ENCODE peak calls at places on chromosome 9, in four cellular contexts. One of them, this sample, is unnamed.
A peak's percentile ranks its signal among the peaks of the same experiment; 100 is the strongest.

GRCh38 chr9:21608200-21608599 is 126.1 kb upstream of the IFNE start:
- DNase-seq in CD8-positive, alpha-beta T cell: no peak
- DNase-seq in naive thymus-derived CD4-positive, alpha-beta T cell: no peak
- DNase-seq in fibroblast of lung: peak; percentile 43
- DNase-seq in this sample: no peak

GRCh38 chr9:18896531-18897179 is 136.4 kb downstream of the SAXO1 start:
- DNase-seq in CD8-positive, alpha-beta T cell: no peak
- DNase-seq in naive thymus-derived CD4-positive, alpha-beta T cell: no peak
- DNase-seq in fibroblast of lung: peak; percentile 31
- DNase-seq in this sample: peak; percentile 30

GRCh38 chr9:93681316-93682154 is 105.2 kb downstream of the PHF2 start:
- DNase-seq in CD8-positive, alpha-beta T cell: no peak
- DNase-seq in naive thymus-derived CD4-positive, alpha-beta T cell: no peak
- DNase-seq in fibroblast of lung: no peak
- DNase-seq in this sample: no peak

GRCh38 chr9:96069821-96070220 is 194.3 kb downstream of the ERCC6L2 start:
- DNase-seq in CD8-positive, alpha-beta T cell: no peak
- DNase-seq in naive thymus-derived CD4-positive, alpha-beta T cell: no peak
- DNase-seq in fibroblast of lung: no peak
- DNase-seq in this sample: no peak

GRCh38 chr9:20302229-20302628 is 320.1 kb downstream of the MLLT3 start:
- DNase-seq in CD8-positive, alpha-beta T cell: no peak
- DNase-seq in naive thymus-derived CD4-positive, alpha-beta T cell: no peak
- DNase-seq in fibroblast of lung: no peak
- DNase-seq in this sample: no peak

GRCh38 chr9:82604947-82605656 is 457.8 kb downstream of the RASEF start:
- DNase-seq in CD8-positive, alpha-beta T cell: no peak
- DNase-seq in naive thymus-derived CD4-positive, alpha-beta T cell: no peak
- DNase-seq in fibroblast of lung: peak; percentile 56
- DNase-seq in this sample: no peak

GRCh38 chr9:116361558-116361957 is 208.0 kb downstream of the PAPPA start:
- DNase-seq in CD8-positive, alpha-beta T cell: no peak
- DNase-seq in naive thymus-derived CD4-positive, alpha-beta T cell: no peak
- DNase-seq in fibroblast of lung: no peak
- DNase-seq in this sample: no peak

GRCh38 chr9:85248514-85249312 is 493.0 kb downstream of the AGTPBP1 start:
- DNase-seq in CD8-positive, alpha-beta T cell: no peak
- DNase-seq in naive thymus-derived CD4-positive, alpha-beta T cell: no peak
- DNase-seq in fibroblast of lung: peak; percentile 81
- DNase-seq in this sample: peak; percentile 55

GRCh38 chr9:4225291-4226119 is 74.4 kb downstream of the GLIS3 start:
- DNase-seq in CD8-positive, alpha-beta T cell: no peak
- DNase-seq in naive thymus-derived CD4-positive, alpha-beta T cell: no peak
- DNase-seq in fibroblast of lung: peak; percentile 99
- DNase-seq in this sample: peak; percentile 84

GRCh38 chr9:29514336-29514735 is 1941.1 kb upstream of the C9orf72 start:
- DNase-seq in CD8-positive, alpha-beta T cell: no peak
- DNase-seq in naive thymus-derived CD4-positive, alpha-beta T cell: no peak
- DNase-seq in fibroblast of lung: no peak
- DNase-seq in this sample: peak; percentile 2

GRCh38 chr9:21294325-21294724 is 10.8 kb downstream of the IFNA5 start:
- DNase-seq in CD8-positive, alpha-beta T cell: no peak
- DNase-seq in naive thymus-derived CD4-positive, alpha-beta T cell: no peak
- DNase-seq in fibroblast of lung: peak; percentile 64
- DNase-seq in this sample: peak; percentile 98

GRCh38 chr9:129235931-129236331 is 57.9 kb upstream of the IER5L start:
- DNase-seq in CD8-positive, alpha-beta T cell: peak; percentile 56
- DNase-seq in naive thymus-derived CD4-positive, alpha-beta T cell: peak; percentile 89
- DNase-seq in fibroblast of lung: no peak
- DNase-seq in this sample: no peak

GRCh38 chr9:89476546-89476945 is 21.4 kb downstream of the SEMA4D start:
- DNase-seq in CD8-positive, alpha-beta T cell: no peak
- DNase-seq in naive thymus-derived CD4-positive, alpha-beta T cell: no peak
- DNase-seq in fibroblast of lung: no peak
- DNase-seq in this sample: no peak

GRCh38 chr9:109961579-109961978 is 181.6 kb downstream of the PALM2AKAP2 start:
- DNase-seq in CD8-positive, alpha-beta T cell: no peak
- DNase-seq in naive thymus-derived CD4-positive, alpha-beta T cell: no peak
- DNase-seq in fibroblast of lung: no peak
- DNase-seq in this sample: no peak

GRCh38 chr9:98158071-98158791 is 34.2 kb downstream of the CORO2A start:
- DNase-seq in CD8-positive, alpha-beta T cell: no peak
- DNase-seq in naive thymus-derived CD4-positive, alpha-beta T cell: no peak
- DNase-seq in fibroblast of lung: no peak
- DNase-seq in this sample: no peak

GRCh38 chr9:126058631-126059030 is 268.0 kb upstream of the MVB12B start:
- DNase-seq in CD8-positive, alpha-beta T cell: no peak
- DNase-seq in naive thymus-derived CD4-positive, alpha-beta T cell: no peak
- DNase-seq in fibroblast of lung: no peak
- DNase-seq in this sample: no peak

GRCh38 chr9:33817327-33818166 is 587 bp downstream of the UBE2R2 start:
- DNase-seq in CD8-positive, alpha-beta T cell: peak; percentile 38
- DNase-seq in naive thymus-derived CD4-positive, alpha-beta T cell: peak; percentile 60
- DNase-seq in fibroblast of lung: peak; percentile 76
- DNase-seq in this sample: peak; percentile 54

GRCh38 chr9:28774433-28775029 is 1201.2 kb upstream of the C9orf72 start:
- DNase-seq in CD8-positive, alpha-beta T cell: no peak
- DNase-seq in naive thymus-derived CD4-positive, alpha-beta T cell: no peak
- DNase-seq in fibroblast of lung: peak; percentile 6
- DNase-seq in this sample: peak; percentile 36

GRCh38 chr9:69655065-69655464 is 17.1 kb downstream of the APBA1 start:
- DNase-seq in CD8-positive, alpha-beta T cell: no peak
- DNase-seq in naive thymus-derived CD4-positive, alpha-beta T cell: no peak
- DNase-seq in fibroblast of lung: no peak
- DNase-seq in this sample: no peak

GRCh38 chr9:97615439-97616072 is 17.6 kb downstream of the TSTD2 start:
- DNase-seq in CD8-positive, alpha-beta T cell: peak; percentile 39
- DNase-seq in naive thymus-derived CD4-positive, alpha-beta T cell: peak; percentile 55
- DNase-seq in fibroblast of lung: peak; percentile 49
- DNase-seq in this sample: peak; percentile 35

GRCh38 chr9:129237195-129237611 is 59.1 kb upstream of the IER5L start:
- DNase-seq in CD8-positive, alpha-beta T cell: peak; percentile 36
- DNase-seq in naive thymus-derived CD4-positive, alpha-beta T cell: peak; percentile 33
- DNase-seq in fibroblast of lung: peak; percentile 72
- DNase-seq in this sample: peak; percentile 21

GRCh38 chr9:17752021-17752420 is 173.2 kb downstream of the SH3GL2 start:
- DNase-seq in CD8-positive, alpha-beta T cell: no peak
- DNase-seq in naive thymus-derived CD4-positive, alpha-beta T cell: no peak
- DNase-seq in fibroblast of lung: no peak
- DNase-seq in this sample: no peak

GRCh38 chr9:18721267-18722079 is 247.5 kb downstream of the ADAMTSL1 start:
- DNase-seq in CD8-positive, alpha-beta T cell: no peak
- DNase-seq in naive thymus-derived CD4-positive, alpha-beta T cell: no peak
- DNase-seq in fibroblast of lung: no peak
- DNase-seq in this sample: no peak

GRCh38 chr9:137138058-137138697 is 776 bp upstream of the GRIN1 start:
- DNase-seq in CD8-positive, alpha-beta T cell: no peak
- DNase-seq in naive thymus-derived CD4-positive, alpha-beta T cell: no peak
- DNase-seq in fibroblast of lung: no peak
- DNase-seq in this sample: no peak

GRCh38 chr9:104992696-104993095 is 64.7 kb upstream of the ABCA1 start:
- DNase-seq in CD8-positive, alpha-beta T cell: no peak
- DNase-seq in naive thymus-derived CD4-positive, alpha-beta T cell: no peak
- DNase-seq in fibroblast of lung: peak; percentile 88
- DNase-seq in this sample: no peak

GRCh38 chr9:129801504-129801903 is 1.5 kb upstream of the TOR1B start:
- DNase-seq in CD8-positive, alpha-beta T cell: no peak
- DNase-seq in naive thymus-derived CD4-positive, alpha-beta T cell: no peak
- DNase-seq in fibroblast of lung: no peak
- DNase-seq in this sample: no peak

GRCh38 chr9:127067603-127068220 is 54.7 kb downstream of the ANGPTL2 start:
- DNase-seq in CD8-positive, alpha-beta T cell: no peak
- DNase-seq in naive thymus-derived CD4-positive, alpha-beta T cell: no peak
- DNase-seq in fibroblast of lung: peak; percentile 10
- DNase-seq in this sample: peak; percentile 15

GRCh38 chr9:109035684-109036423 is 22.6 kb upstream of the CTNNAL1 start:
- DNase-seq in CD8-positive, alpha-beta T cell: no peak
- DNase-seq in naive thymus-derived CD4-positive, alpha-beta T cell: no peak
- DNase-seq in fibroblast of lung: peak; percentile 94
- DNase-seq in this sample: peak; percentile 63

GRCh38 chr9:118238139-118238538 is 533.9 kb downstream of the TLR4 start:
- DNase-seq in CD8-positive, alpha-beta T cell: no peak
- DNase-seq in naive thymus-derived CD4-positive, alpha-beta T cell: no peak
- DNase-seq in fibroblast of lung: no peak
- DNase-seq in this sample: no peak

GRCh38 chr9:124511426-124511840 is 4.2 kb upstream of the NR5A1 start:
- DNase-seq in CD8-positive, alpha-beta T cell: no peak
- DNase-seq in naive thymus-derived CD4-positive, alpha-beta T cell: no peak
- DNase-seq in fibroblast of lung: no peak
- DNase-seq in this sample: no peak

GRCh38 chr9:98374385-98375051 is 119.1 kb upstream of the TBC1D2 start:
- DNase-seq in CD8-positive, alpha-beta T cell: no peak
- DNase-seq in naive thymus-derived CD4-positive, alpha-beta T cell: no peak
- DNase-seq in fibroblast of lung: peak; percentile 94
- DNase-seq in this sample: peak; percentile 75

GRCh38 chr9:92752812-92753404 is 11.7 kb downstream of the BICD2 start:
- DNase-seq in CD8-positive, alpha-beta T cell: no peak
- DNase-seq in naive thymus-derived CD4-positive, alpha-beta T cell: no peak
- DNase-seq in fibroblast of lung: no peak
- DNase-seq in this sample: no peak

GRCh38 chr9:95796029-95796428 is 79.5 kb upstream of the ERCC6L2 start:
- DNase-seq in CD8-positive, alpha-beta T cell: no peak
- DNase-seq in naive thymus-derived CD4-positive, alpha-beta T cell: no peak
- DNase-seq in fibroblast of lung: no peak
- DNase-seq in this sample: no peak

GRCh38 chr9:137148242-137148641 is 9.3 kb downstream of the GRIN1 start:
- DNase-seq in CD8-positive, alpha-beta T cell: no peak
- DNase-seq in naive thymus-derived CD4-positive, alpha-beta T cell: no peak
- DNase-seq in fibroblast of lung: no peak
- DNase-seq in this sample: no peak

GRCh38 chr9:127293314-127293713 is 28.7 kb downstream of the GARNL3 start:
- DNase-seq in CD8-positive, alpha-beta T cell: no peak
- DNase-seq in naive thymus-derived CD4-positive, alpha-beta T cell: no peak
- DNase-seq in fibroblast of lung: no peak
- DNase-seq in this sample: no peak

GRCh38 chr9:117232266-117232665 is 182.6 kb downstream of the ASTN2 start:
- DNase-seq in CD8-positive, alpha-beta T cell: no peak
- DNase-seq in naive thymus-derived CD4-positive, alpha-beta T cell: no peak
- DNase-seq in fibroblast of lung: no peak
- DNase-seq in this sample: no peak

GRCh38 chr9:110828148-110828730 is 159.6 kb downstream of the MUSK start:
- DNase-seq in CD8-positive, alpha-beta T cell: no peak
- DNase-seq in naive thymus-derived CD4-positive, alpha-beta T cell: no peak
- DNase-seq in fibroblast of lung: peak; percentile 76
- DNase-seq in this sample: no peak

GRCh38 chr9:95989304-95989703 is 113.8 kb downstream of the ERCC6L2 start:
- DNase-seq in CD8-positive, alpha-beta T cell: no peak
- DNase-seq in naive thymus-derived CD4-positive, alpha-beta T cell: no peak
- DNase-seq in fibroblast of lung: no peak
- DNase-seq in this sample: peak; percentile 2

GRCh38 chr9:113521693-113522260 is 58.2 kb downstream of the RGS3 start:
- DNase-seq in CD8-positive, alpha-beta T cell: no peak
- DNase-seq in naive thymus-derived CD4-positive, alpha-beta T cell: no peak
- DNase-seq in fibroblast of lung: no peak
- DNase-seq in this sample: no peak
- H3K4me1 ChIP-seq in CD8-positive, alpha-beta T cell: peaks cover 93% of the 10 kb centered on the region
- H3K4me1 ChIP-seq in naive thymus-derived CD4-positive, alpha-beta T cell: peaks cover 82% of the 10 kb centered on the region
- H3K4me1 ChIP-seq in fibroblast of lung: peaks cover 25% of the 10 kb centered on the region
- H3K4me1 ChIP-seq in this sample: peaks cover 6% of the 10 kb centered on the region

GRCh38 chr9:119412399-119412798 is 43.2 kb upstream of the BRINP1 start:
- DNase-seq in CD8-positive, alpha-beta T cell: no peak
- DNase-seq in naive thymus-derived CD4-positive, alpha-beta T cell: no peak
- DNase-seq in fibroblast of lung: no peak
- DNase-seq in this sample: peak; percentile 32
- H3K4me1 ChIP-seq in CD8-positive, alpha-beta T cell: no peaks in the 10 kb centered on the region
- H3K4me1 ChIP-seq in naive thymus-derived CD4-positive, alpha-beta T cell: no peaks in the 10 kb centered on the region
- H3K4me1 ChIP-seq in fibroblast of lung: no peaks in the 10 kb centered on the region
- H3K4me1 ChIP-seq in this sample: no peaks in the 10 kb centered on the region

DNA sequence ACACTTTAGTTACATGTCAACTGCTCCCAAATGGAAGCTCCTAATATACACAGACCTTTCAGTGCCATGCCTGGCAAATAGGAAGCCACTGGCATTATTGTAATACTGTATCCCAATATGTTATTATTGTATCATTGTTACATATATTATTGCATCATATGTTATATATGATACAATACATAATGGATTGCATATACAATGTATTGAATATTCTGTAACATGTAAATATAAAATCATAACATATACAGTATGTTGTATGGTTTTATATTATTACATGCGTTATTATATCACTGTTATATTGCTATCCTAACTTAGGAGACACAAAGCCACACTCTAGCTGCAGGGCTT is 38.5 kb downstream of the RAPGEF1 start:
- DNase-seq in CD8-positive, alpha-beta T cell: no peak
- DNase-seq in naive thymus-derived CD4-positive, alpha-beta T cell: no peak
- DNase-seq in fibroblast of lung: no peak
- DNase-seq in this sample: no peak
- H3K4me1 ChIP-seq in CD8-positive, alpha-beta T cell: peaks cover 15% of the 10 kb centered on the region
- H3K4me1 ChIP-seq in naive thymus-derived CD4-positive, alpha-beta T cell: no peaks in the 10 kb centered on the region
- H3K4me1 ChIP-seq in fibroblast of lung: peaks cover 14% of the 10 kb centered on the region
- H3K4me1 ChIP-seq in this sample: peaks cover 33% of the 10 kb centered on the region

GRCh38 chr9:121638901-121639592 is 12.4 kb upstream of the DAB2IP start:
- DNase-seq in CD8-positive, alpha-beta T cell: no peak
- DNase-seq in naive thymus-derived CD4-positive, alpha-beta T cell: no peak
- DNase-seq in fibroblast of lung: no peak
- DNase-seq in this sample: no peak
- H3K4me1 ChIP-seq in CD8-positive, alpha-beta T cell: no peaks in the 10 kb centered on the region
- H3K4me1 ChIP-seq in naive thymus-derived CD4-positive, alpha-beta T cell: no peaks in the 10 kb centered on the region
- H3K4me1 ChIP-seq in fibroblast of lung: peaks cover 12% of the 10 kb centered on the region
- H3K4me1 ChIP-seq in this sample: peaks cover 23% of the 10 kb centered on the region

DNA sequence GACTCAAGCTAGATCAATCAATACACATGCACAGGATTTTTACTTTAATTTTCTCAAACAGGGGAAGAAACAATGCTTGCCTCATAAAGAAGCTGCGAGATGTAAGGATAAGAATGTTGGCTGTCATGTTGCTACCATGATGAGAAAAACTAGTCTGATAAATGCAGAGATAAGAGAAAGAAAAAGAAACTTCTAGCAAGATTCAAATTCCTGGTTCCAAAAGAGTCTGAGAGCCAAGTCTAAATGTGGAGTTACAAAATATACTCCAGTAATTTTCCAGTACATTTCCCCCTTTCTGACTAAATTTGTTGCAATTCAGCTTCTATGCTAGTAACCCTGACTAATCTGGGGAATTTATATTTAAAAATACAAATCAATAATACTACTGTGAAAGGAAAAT is 10.4 kb upstream of the ANXA1 start:
- DNase-seq in CD8-positive, alpha-beta T cell: no peak
- DNase-seq in naive thymus-derived CD4-positive, alpha-beta T cell: no peak
- DNase-seq in fibroblast of lung: peak; percentile 27
- DNase-seq in this sample: no peak
- H3K4me1 ChIP-seq in CD8-positive, alpha-beta T cell: no peaks in the 10 kb centered on the region
- H3K4me1 ChIP-seq in naive thymus-derived CD4-positive, alpha-beta T cell: peaks cover 3% of the 10 kb centered on the region
- H3K4me1 ChIP-seq in fibroblast of lung: peaks cover 7% of the 10 kb centered on the region
- H3K4me1 ChIP-seq in this sample: peaks cover 27% of the 10 kb centered on the region

GRCh38 chr9:107221321-107221720 is 61.8 kb upstream of the RAD23B start:
- DNase-seq in CD8-positive, alpha-beta T cell: no peak
- DNase-seq in naive thymus-derived CD4-positive, alpha-beta T cell: no peak
- DNase-seq in fibroblast of lung: no peak
- DNase-seq in this sample: no peak

GRCh38 chr9:107223381-107223780 is 59.7 kb upstream of the RAD23B start:
- DNase-seq in CD8-positive, alpha-beta T cell: no peak
- DNase-seq in naive thymus-derived CD4-positive, alpha-beta T cell: no peak
- DNase-seq in fibroblast of lung: no peak
- DNase-seq in this sample: no peak

GRCh38 chr9:107219486-107219853 is 63.6 kb upstream of the RAD23B start:
- DNase-seq in CD8-positive, alpha-beta T cell: no peak
- DNase-seq in naive thymus-derived CD4-positive, alpha-beta T cell: no peak
- DNase-seq in fibroblast of lung: no peak
- DNase-seq in this sample: no peak

GRCh38 chr9:107224252-107224651 is 58.8 kb upstream of the RAD23B start:
- DNase-seq in CD8-positive, alpha-beta T cell: no peak
- DNase-seq in naive thymus-derived CD4-positive, alpha-beta T cell: no peak
- DNase-seq in fibroblast of lung: no peak
- DNase-seq in this sample: no peak

GRCh38 chr9:107222020-107222522 is 61.0 kb upstream of the RAD23B start:
- DNase-seq in CD8-positive, alpha-beta T cell: no peak
- DNase-seq in naive thymus-derived CD4-positive, alpha-beta T cell: no peak
- DNase-seq in fibroblast of lung: peak; percentile 67
- DNase-seq in this sample: no peak
- H3K4me1 ChIP-seq in CD8-positive, alpha-beta T cell: no peaks in the 10 kb centered on the region
- H3K4me1 ChIP-seq in naive thymus-derived CD4-positive, alpha-beta T cell: no peaks in the 10 kb centered on the region
- H3K4me1 ChIP-seq in fibroblast of lung: no peaks in the 10 kb centered on the region
- H3K4me1 ChIP-seq in this sample: no peaks in the 10 kb centered on the region